ENCODE peak calls at places on chromosome 1, in nine cellular contexts. One of them, this sample, is unnamed.

GRCh38 chr1:195130598-195130997 is 1477.6 kb downstream of the KCNT2 start:
- DNase-seq in kidney: no peak
- DNase-seq in BE2C: no peak
- DNase-seq in left ventricle myocardium inferior: no peak
- DNase-seq in ovary: no peak
- DNase-seq in heart right ventricle: no peak
- DNase-seq in choroid plexus epithelial cell: no peak
- DNase-seq in left lung: no peak
- DNase-seq in epithelial cell of esophagus: no peak
- DNase-seq in this sample: no peak

GRCh38 chr1:230972855-230973271 is 5.8 kb downstream of the TTC13 start:
- DNase-seq in kidney: no peak
- DNase-seq in BE2C: no peak
- DNase-seq in left ventricle myocardium inferior: no peak
- DNase-seq in ovary: no peak
- DNase-seq in heart right ventricle: no peak
- DNase-seq in choroid plexus epithelial cell: no peak
- DNase-seq in left lung: no peak
- DNase-seq in epithelial cell of esophagus: no peak
- DNase-seq in this sample: no peak

GRCh38 chr1:223739366-223740057 is 27.2 kb downstream of the CAPN2 start:
- DNase-seq in kidney: no peak
- DNase-seq in BE2C: no peak
- DNase-seq in left ventricle myocardium inferior: no peak
- DNase-seq in ovary: no peak
- DNase-seq in heart right ventricle: no peak
- DNase-seq in choroid plexus epithelial cell: peak
- DNase-seq in left lung: no peak
- DNase-seq in epithelial cell of esophagus: peak
- DNase-seq in this sample: no peak

GRCh38 chr1:147717706-147718097 is 42.7 kb downstream of the GJA5 start:
- DNase-seq in kidney: peak
- DNase-seq in BE2C: no peak
- DNase-seq in left ventricle myocardium inferior: no peak
- DNase-seq in ovary: no peak
- DNase-seq in heart right ventricle: no peak
- DNase-seq in choroid plexus epithelial cell: no peak
- DNase-seq in left lung: no peak
- DNase-seq in epithelial cell of esophagus: peak
- DNase-seq in this sample: no peak

GRCh38 chr1:175332515-175332914 is 139.9 kb upstream of the KIAA0040 start:
- DNase-seq in kidney: no peak
- DNase-seq in BE2C: no peak
- DNase-seq in left ventricle myocardium inferior: no peak
- DNase-seq in ovary: no peak
- DNase-seq in heart right ventricle: no peak
- DNase-seq in choroid plexus epithelial cell: no peak
- DNase-seq in left lung: no peak
- DNase-seq in epithelial cell of esophagus: no peak
- DNase-seq in this sample: no peak

GRCh38 chr1:158998781-158999161 is 10.9 kb upstream of the IFI16 start:
- DNase-seq in kidney: peak
- DNase-seq in BE2C: peak
- DNase-seq in left ventricle myocardium inferior: peak
- DNase-seq in ovary: peak
- DNase-seq in heart right ventricle: peak
- DNase-seq in choroid plexus epithelial cell: peak
- DNase-seq in left lung: no peak
- DNase-seq in epithelial cell of esophagus: peak
- DNase-seq in this sample: no peak

GRCh38 chr1:201553496-201554166 is 14.7 kb downstream of the NAV1 start:
- DNase-seq in kidney: no peak
- DNase-seq in BE2C: no peak
- DNase-seq in left ventricle myocardium inferior: no peak
- DNase-seq in ovary: no peak
- DNase-seq in heart right ventricle: no peak
- DNase-seq in choroid plexus epithelial cell: no peak
- DNase-seq in left lung: no peak
- DNase-seq in epithelial cell of esophagus: no peak
- DNase-seq in this sample: no peak

GRCh38 chr1:248696261-248696660 is 6.3 kb downstream of the OR14I1 start:
- DNase-seq in kidney: no peak
- DNase-seq in BE2C: no peak
- DNase-seq in left ventricle myocardium inferior: no peak
- DNase-seq in ovary: no peak
- DNase-seq in heart right ventricle: no peak
- DNase-seq in choroid plexus epithelial cell: no peak
- DNase-seq in left lung: no peak
- DNase-seq in epithelial cell of esophagus: peak
- DNase-seq in this sample: no peak

GRCh38 chr1:14737561-14738094 is 139.1 kb downstream of the KAZN start:
- DNase-seq in kidney: no peak
- DNase-seq in BE2C: no peak
- DNase-seq in left ventricle myocardium inferior: no peak
- DNase-seq in ovary: no peak
- DNase-seq in heart right ventricle: no peak
- DNase-seq in choroid plexus epithelial cell: no peak
- DNase-seq in left lung: no peak
- DNase-seq in epithelial cell of esophagus: no peak
- DNase-seq in this sample: no peak

GRCh38 chr1:155499953-155500621 is 62.5 kb downstream of the ASH1L start:
- DNase-seq in kidney: no peak
- DNase-seq in BE2C: peak
- DNase-seq in left ventricle myocardium inferior: no peak
- DNase-seq in ovary: no peak
- DNase-seq in heart right ventricle: no peak
- DNase-seq in choroid plexus epithelial cell: peak
- DNase-seq in left lung: no peak
- DNase-seq in epithelial cell of esophagus: peak
- DNase-seq in this sample: peak

GRCh38 chr1:16143566-16144324 is 12.1 kb downstream of the EPHA2 start:
- DNase-seq in kidney: peak
- DNase-seq in BE2C: no peak
- DNase-seq in left ventricle myocardium inferior: peak
- DNase-seq in ovary: no peak
- DNase-seq in heart right ventricle: peak
- DNase-seq in choroid plexus epithelial cell: no peak
- DNase-seq in left lung: peak
- DNase-seq in epithelial cell of esophagus: peak
- DNase-seq in this sample: no peak

GRCh38 chr1:214029796-214030195 is 42.0 kb downstream of the PROX1 start:
- DNase-seq in kidney: no peak
- DNase-seq in BE2C: no peak
- DNase-seq in left ventricle myocardium inferior: no peak
- DNase-seq in ovary: no peak
- DNase-seq in heart right ventricle: no peak
- DNase-seq in choroid plexus epithelial cell: no peak
- DNase-seq in left lung: no peak
- DNase-seq in epithelial cell of esophagus: no peak
- DNase-seq in this sample: peak

GRCh38 chr1:235207202-235207565 is 46.1 kb upstream of the RBM34 start:
- DNase-seq in kidney: no peak
- DNase-seq in BE2C: no peak
- DNase-seq in left ventricle myocardium inferior: no peak
- DNase-seq in ovary: no peak
- DNase-seq in heart right ventricle: no peak
- DNase-seq in choroid plexus epithelial cell: no peak
- DNase-seq in left lung: no peak
- DNase-seq in epithelial cell of esophagus: no peak
- DNase-seq in this sample: peak

GRCh38 chr1:7899741-7900140 is 40.9 kb downstream of the TNFRSF9 start:
- DNase-seq in kidney: no peak
- DNase-seq in BE2C: no peak
- DNase-seq in left ventricle myocardium inferior: no peak
- DNase-seq in ovary: no peak
- DNase-seq in heart right ventricle: no peak
- DNase-seq in choroid plexus epithelial cell: peak
- DNase-seq in left lung: no peak
- DNase-seq in epithelial cell of esophagus: peak
- DNase-seq in this sample: peak

GRCh38 chr1:43933386-43934278 is at the start of gene ARTN:
- DNase-seq in kidney: no peak
- DNase-seq in BE2C: no peak
- DNase-seq in left ventricle myocardium inferior: no peak
- DNase-seq in ovary: no peak
- DNase-seq in heart right ventricle: peak
- DNase-seq in choroid plexus epithelial cell: no peak
- DNase-seq in left lung: peak
- DNase-seq in epithelial cell of esophagus: peak
- DNase-seq in this sample: no peak

GRCh38 chr1:46278807-46279206 is 24.6 kb downstream of the LRRC41 start:
- DNase-seq in kidney: no peak
- DNase-seq in BE2C: no peak
- DNase-seq in left ventricle myocardium inferior: no peak
- DNase-seq in ovary: peak
- DNase-seq in heart right ventricle: no peak
- DNase-seq in choroid plexus epithelial cell: no peak
- DNase-seq in left lung: no peak
- DNase-seq in epithelial cell of esophagus: peak
- DNase-seq in this sample: peak

GRCh38 chr1:11961230-11961629 is 19.0 kb upstream of the MFN2 start:
- DNase-seq in kidney: no peak
- DNase-seq in BE2C: no peak
- DNase-seq in left ventricle myocardium inferior: no peak
- DNase-seq in ovary: no peak
- DNase-seq in heart right ventricle: no peak
- DNase-seq in choroid plexus epithelial cell: peak
- DNase-seq in left lung: no peak
- DNase-seq in epithelial cell of esophagus: no peak
- DNase-seq in this sample: no peak

GRCh38 chr1:169100208-169100882 is 6.1 kb upstream of the ATP1B1 start:
- DNase-seq in kidney: no peak
- DNase-seq in BE2C: no peak
- DNase-seq in left ventricle myocardium inferior: no peak
- DNase-seq in ovary: no peak
- DNase-seq in heart right ventricle: no peak
- DNase-seq in choroid plexus epithelial cell: no peak
- DNase-seq in left lung: no peak
- DNase-seq in epithelial cell of esophagus: no peak
- DNase-seq in this sample: no peak

GRCh38 chr1:8421721-8422120 is 103.8 kb downstream of the SLC45A1 start:
- DNase-seq in kidney: no peak
- DNase-seq in BE2C: no peak
- DNase-seq in left ventricle myocardium inferior: no peak
- DNase-seq in ovary: no peak
- DNase-seq in heart right ventricle: no peak
- DNase-seq in choroid plexus epithelial cell: peak
- DNase-seq in left lung: no peak
- DNase-seq in epithelial cell of esophagus: no peak
- DNase-seq in this sample: no peak

GRCh38 chr1:39761557-39762260 is 9.4 kb downstream of the OXCT2 start:
- DNase-seq in kidney: peak
- DNase-seq in BE2C: no peak
- DNase-seq in left ventricle myocardium inferior: no peak
- DNase-seq in ovary: no peak
- DNase-seq in heart right ventricle: no peak
- DNase-seq in choroid plexus epithelial cell: peak
- DNase-seq in left lung: no peak
- DNase-seq in epithelial cell of esophagus: no peak
- DNase-seq in this sample: no peak

GRCh38 chr1:64864018-64864945 is 102.1 kb downstream of the JAK1 start:
- DNase-seq in kidney: peak
- DNase-seq in BE2C: no peak
- DNase-seq in left ventricle myocardium inferior: peak
- DNase-seq in ovary: no peak
- DNase-seq in heart right ventricle: peak
- DNase-seq in choroid plexus epithelial cell: peak
- DNase-seq in left lung: peak
- DNase-seq in epithelial cell of esophagus: peak
- DNase-seq in this sample: no peak

GRCh38 chr1:220819627-220820026 is 32.9 kb downstream of the MTARC1 start:
- DNase-seq in kidney: no peak
- DNase-seq in BE2C: no peak
- DNase-seq in left ventricle myocardium inferior: no peak
- DNase-seq in ovary: no peak
- DNase-seq in heart right ventricle: no peak
- DNase-seq in choroid plexus epithelial cell: no peak
- DNase-seq in left lung: no peak
- DNase-seq in epithelial cell of esophagus: no peak
- DNase-seq in this sample: no peak

GRCh38 chr1:109718495-109718894 is 6.4 kb downstream of the GSTM5 start:
- DNase-seq in kidney: no peak
- DNase-seq in BE2C: no peak
- DNase-seq in left ventricle myocardium inferior: no peak
- DNase-seq in ovary: no peak
- DNase-seq in heart right ventricle: no peak
- DNase-seq in choroid plexus epithelial cell: no peak
- DNase-seq in left lung: no peak
- DNase-seq in epithelial cell of esophagus: no peak
- DNase-seq in this sample: no peak
- TF ChIP-seq CTCF in kidney: peak
- TF ChIP-seq CTCF in BE2C: peak
- TF ChIP-seq CTCF in left ventricle myocardium inferior: peak
- TF ChIP-seq CTCF in ovary: no peak
- TF ChIP-seq CTCF in heart right ventricle: peak
- TF ChIP-seq CTCF in choroid plexus epithelial cell: no peak
- TF ChIP-seq CTCF in left lung: no peak
- TF ChIP-seq CTCF in epithelial cell of esophagus: no peak
- TF ChIP-seq CTCF in this sample: no peak

GRCh38 chr1:115771847-115772457 is 3.4 kb upstream of the CASQ2 start:
- DNase-seq in kidney: no peak
- DNase-seq in BE2C: peak
- DNase-seq in left ventricle myocardium inferior: peak
- DNase-seq in ovary: peak
- DNase-seq in heart right ventricle: peak
- DNase-seq in choroid plexus epithelial cell: peak
- DNase-seq in left lung: no peak
- DNase-seq in epithelial cell of esophagus: peak
- DNase-seq in this sample: peak
- H3K4me3 ChIP-seq in kidney: no peak
- H3K4me3 ChIP-seq in BE2C: no peak
- H3K4me3 ChIP-seq in left ventricle myocardium inferior: peak
- H3K4me3 ChIP-seq in ovary: no peak
- H3K4me3 ChIP-seq in heart right ventricle: peak
- H3K4me3 ChIP-seq in choroid plexus epithelial cell: no peak
- H3K4me3 ChIP-seq in left lung: no peak
- H3K4me3 ChIP-seq in epithelial cell of esophagus: no peak
- H3K4me3 ChIP-seq in this sample: no peak

GRCh38 chr1:240244968-240245628 is 153.4 kb downstream of the FMN2 start:
- DNase-seq in kidney: no peak
- DNase-seq in BE2C: no peak
- DNase-seq in left ventricle myocardium inferior: no peak
- DNase-seq in ovary: no peak
- DNase-seq in heart right ventricle: no peak
- DNase-seq in choroid plexus epithelial cell: peak
- DNase-seq in left lung: no peak
- DNase-seq in epithelial cell of esophagus: peak
- DNase-seq in this sample: no peak
- TF ChIP-seq CTCF in kidney: no peak
- TF ChIP-seq CTCF in BE2C: no peak
- TF ChIP-seq CTCF in left ventricle myocardium inferior: no peak
- TF ChIP-seq CTCF in ovary: no peak
- TF ChIP-seq CTCF in heart right ventricle: no peak
- TF ChIP-seq CTCF in choroid plexus epithelial cell: no peak
- TF ChIP-seq CTCF in left lung: no peak
- TF ChIP-seq CTCF in epithelial cell of esophagus: no peak
- TF ChIP-seq CTCF in this sample: no peak

DNA sequence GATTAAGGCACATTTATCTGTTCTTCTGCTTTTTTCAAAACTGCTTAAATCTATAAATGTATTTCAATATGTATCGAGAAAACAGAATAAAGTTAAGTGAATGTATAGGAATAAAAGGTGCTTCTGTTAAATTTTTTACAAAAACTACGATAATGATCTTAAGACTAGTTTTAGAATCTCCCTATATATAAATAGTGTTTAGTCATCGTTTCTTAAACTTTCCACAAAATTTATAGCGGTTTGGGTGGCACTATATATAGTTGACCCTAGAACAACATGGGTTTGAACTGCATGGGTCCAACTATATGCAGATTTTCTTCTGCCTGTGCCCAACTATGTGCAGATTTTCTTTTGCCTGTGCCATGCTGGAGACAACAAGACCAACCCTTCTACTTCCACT is 125.7 kb downstream of the CRB1 start:
- DNase-seq in kidney: no peak
- DNase-seq in BE2C: no peak
- DNase-seq in left ventricle myocardium inferior: no peak
- DNase-seq in ovary: no peak
- DNase-seq in heart right ventricle: no peak
- DNase-seq in choroid plexus epithelial cell: no peak
- DNase-seq in left lung: no peak
- DNase-seq in epithelial cell of esophagus: no peak
- DNase-seq in this sample: no peak
- H3K4me3 ChIP-seq in kidney: no peak
- H3K4me3 ChIP-seq in BE2C: no peak
- H3K4me3 ChIP-seq in left ventricle myocardium inferior: no peak
- H3K4me3 ChIP-seq in ovary: no peak
- H3K4me3 ChIP-seq in heart right ventricle: no peak
- H3K4me3 ChIP-seq in choroid plexus epithelial cell: no peak
- H3K4me3 ChIP-seq in left lung: no peak
- H3K4me3 ChIP-seq in epithelial cell of esophagus: no peak
- H3K4me3 ChIP-seq in this sample: no peak